ENCODE peak calls at places on chromosomes 2 and 18, in five cellular contexts. One of them, this sample, is unnamed.

GRCh38 chr18:5237083-5237722 is 40.1 kb upstream of the AKAIN1 start:
- DNase-seq in CD4-positive, alpha-beta memory T cell: no peak
- DNase-seq in small intestine: no peak
- DNase-seq in mucosa of descending colon: no peak
- DNase-seq in psoas muscle: peak; percentile 48
- DNase-seq in this sample: no peak

GRCh38 chr2:38375711-38376345 is 1.2 kb downstream of the ATL2 start:
- DNase-seq in CD4-positive, alpha-beta memory T cell: no peak
- DNase-seq in small intestine: peak; percentile 15
- DNase-seq in mucosa of descending colon: no peak
- DNase-seq in psoas muscle: peak; percentile 74
- DNase-seq in this sample: peak; percentile 74

GRCh38 chr2:181311841-181312240 is 145.3 kb upstream of the ITGA4 start:
- DNase-seq in CD4-positive, alpha-beta memory T cell: no peak
- DNase-seq in small intestine: no peak
- DNase-seq in mucosa of descending colon: no peak
- DNase-seq in psoas muscle: no peak
- DNase-seq in this sample: no peak

GRCh38 chr2:147546109-147546508 is 298.7 kb upstream of the ACVR2A start:
- DNase-seq in CD4-positive, alpha-beta memory T cell: no peak
- DNase-seq in small intestine: no peak
- DNase-seq in mucosa of descending colon: no peak
- DNase-seq in psoas muscle: no peak
- DNase-seq in this sample: no peak

GRCh38 chr18:3329471-3329870 is 67.5 kb downstream of the MYL12B start:
- DNase-seq in CD4-positive, alpha-beta memory T cell: no peak
- DNase-seq in small intestine: no peak
- DNase-seq in mucosa of descending colon: no peak
- DNase-seq in psoas muscle: no peak
- DNase-seq in this sample: no peak

GRCh38 chr18:55275042-55275897 is 312.7 kb downstream of the TCF4 start:
- DNase-seq in CD4-positive, alpha-beta memory T cell: no peak
- DNase-seq in small intestine: peak; percentile 13
- DNase-seq in mucosa of descending colon: no peak
- DNase-seq in psoas muscle: peak; percentile 87
- DNase-seq in this sample: no peak

GRCh38 chr2:39728941-39729351 is 50.1 kb downstream of the THUMPD2 start:
- DNase-seq in CD4-positive, alpha-beta memory T cell: no peak
- DNase-seq in small intestine: peak; percentile 15
- DNase-seq in mucosa of descending colon: peak; percentile 31
- DNase-seq in psoas muscle: peak; percentile 49
- DNase-seq in this sample: peak; percentile 53

GRCh38 chr18:25164837-25165791 is 186.9 kb downstream of the ZNF521 start:
- DNase-seq in CD4-positive, alpha-beta memory T cell: no peak
- DNase-seq in small intestine: peak; percentile 3
- DNase-seq in mucosa of descending colon: no peak
- DNase-seq in psoas muscle: no peak
- DNase-seq in this sample: no peak

GRCh38 chr2:28643911-28644334 is 107.7 kb upstream of the PPP1CB start:
- DNase-seq in CD4-positive, alpha-beta memory T cell: no peak
- DNase-seq in small intestine: peak; percentile 86
- DNase-seq in mucosa of descending colon: peak; percentile 49
- DNase-seq in psoas muscle: no peak
- DNase-seq in this sample: no peak

GRCh38 chr2:193521523-193521922 is 1326.8 kb upstream of the TMEFF2 start:
- DNase-seq in CD4-positive, alpha-beta memory T cell: no peak
- DNase-seq in small intestine: peak; percentile 28
- DNase-seq in mucosa of descending colon: no peak
- DNase-seq in psoas muscle: no peak
- DNase-seq in this sample: no peak

GRCh38 chr18:54558609-54559585 is 32.1 kb upstream of the DYNAP start:
- DNase-seq in CD4-positive, alpha-beta memory T cell: no peak
- DNase-seq in small intestine: peak; percentile 44
- DNase-seq in mucosa of descending colon: no peak
- DNase-seq in psoas muscle: no peak
- DNase-seq in this sample: no peak

DNA sequence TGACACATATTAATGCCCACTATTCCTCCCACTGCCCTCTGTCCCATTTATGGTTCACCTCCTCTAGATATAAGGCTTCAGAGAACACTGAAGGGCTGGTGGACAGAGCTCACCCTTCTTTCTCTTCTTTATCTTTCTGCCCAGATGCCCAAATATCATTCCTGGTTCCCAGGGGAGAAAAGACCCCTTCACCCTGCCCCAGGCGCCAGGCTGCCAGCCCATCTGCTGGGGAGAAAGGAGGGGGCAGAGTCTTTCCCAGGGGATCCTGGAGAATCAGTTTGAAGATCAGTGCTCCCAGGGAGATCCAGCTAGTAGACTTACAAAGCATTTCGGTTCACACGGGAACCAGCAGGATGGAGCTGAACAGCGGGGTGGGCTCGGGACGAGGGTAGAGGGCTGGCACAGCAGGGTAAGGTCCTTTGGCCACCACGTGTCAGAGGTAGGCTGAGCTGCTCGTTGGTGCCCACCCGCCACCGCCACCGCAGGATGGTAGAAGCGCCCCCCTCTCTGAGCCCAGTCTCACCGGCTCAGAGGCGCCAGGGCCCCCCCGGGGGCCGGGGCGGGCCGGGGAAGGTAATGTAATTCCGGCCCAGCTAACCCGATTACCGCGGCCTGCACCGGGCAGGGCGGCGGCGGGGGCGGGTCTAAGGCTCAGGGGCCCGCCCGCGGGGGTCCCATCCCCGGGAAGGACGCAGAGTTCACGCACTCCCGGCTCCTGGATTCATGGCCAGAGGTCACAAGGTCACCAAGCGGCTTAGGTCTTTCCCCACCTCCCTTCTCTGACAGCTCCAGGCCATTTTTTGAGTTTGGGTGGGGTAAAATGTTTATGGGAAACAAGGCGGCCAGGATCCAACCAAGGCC is 1.3 kb upstream of the TLX2 start:
- DNase-seq in CD4-positive, alpha-beta memory T cell: no peak
- DNase-seq in small intestine: no peak
- DNase-seq in mucosa of descending colon: no peak
- DNase-seq in psoas muscle: no peak
- DNase-seq in this sample: no peak
- H3K4me1 ChIP-seq in CD4-positive, alpha-beta memory T cell: peaks cover 42% of the 10 kb centered on the region
- H3K4me1 ChIP-seq in small intestine: peaks cover 12% of the 10 kb centered on the region
- H3K4me1 ChIP-seq in mucosa of descending colon: peaks cover 32% of the 10 kb centered on the region
- H3K4me1 ChIP-seq in psoas muscle: peaks cover 21% of the 10 kb centered on the region
- H3K4me1 ChIP-seq in this sample: peaks cover 36% of the 10 kb centered on the region

GRCh38 chr2:3661149-3661660 is 3.2 kb downstream of the ALLC start:
- DNase-seq in CD4-positive, alpha-beta memory T cell: no peak
- DNase-seq in small intestine: no peak
- DNase-seq in mucosa of descending colon: no peak
- DNase-seq in psoas muscle: no peak
- DNase-seq in this sample: no peak
- H3K4me1 ChIP-seq in CD4-positive, alpha-beta memory T cell: peaks cover 6% of the 10 kb centered on the region
- H3K4me1 ChIP-seq in small intestine: no peaks in the 10 kb centered on the region
- H3K4me1 ChIP-seq in mucosa of descending colon: no peaks in the 10 kb centered on the region
- H3K4me1 ChIP-seq in psoas muscle: no peaks in the 10 kb centered on the region
- H3K4me1 ChIP-seq in this sample: no peaks in the 10 kb centered on the region

GRCh38 chr2:173943139-173943538 is 22.0 kb downstream of the SP3 start:
- DNase-seq in CD4-positive, alpha-beta memory T cell: no peak
- DNase-seq in small intestine: no peak
- DNase-seq in mucosa of descending colon: no peak
- DNase-seq in psoas muscle: no peak
- DNase-seq in this sample: no peak
- H3K4me1 ChIP-seq in CD4-positive, alpha-beta memory T cell: peaks cover 94% of the 10 kb centered on the region
- H3K4me1 ChIP-seq in small intestine: peaks cover 27% of the 10 kb centered on the region
- H3K4me1 ChIP-seq in mucosa of descending colon: peaks cover 26% of the 10 kb centered on the region
- H3K4me1 ChIP-seq in psoas muscle: peaks cover 80% of the 10 kb centered on the region
- H3K4me1 ChIP-seq in this sample: peaks cover 53% of the 10 kb centered on the region

GRCh38 chr2:217853301-217853881 is 149.4 kb downstream of the TNS1 start:
- DNase-seq in CD4-positive, alpha-beta memory T cell: no peak
- DNase-seq in small intestine: no peak
- DNase-seq in mucosa of descending colon: no peak
- DNase-seq in psoas muscle: peak; percentile 87
- DNase-seq in this sample: no peak
- H3K4me1 ChIP-seq in CD4-positive, alpha-beta memory T cell: no peaks in the 10 kb centered on the region
- H3K4me1 ChIP-seq in small intestine: no peaks in the 10 kb centered on the region
- H3K4me1 ChIP-seq in mucosa of descending colon: peaks cover 2% of the 10 kb centered on the region
- H3K4me1 ChIP-seq in psoas muscle: peaks cover 82% of the 10 kb centered on the region
- H3K4me1 ChIP-seq in this sample: peaks cover 87% of the 10 kb centered on the region

GRCh38 chr18:59276047-59276446 is 2.8 kb upstream of the RAX start:
- DNase-seq in CD4-positive, alpha-beta memory T cell: no peak
- DNase-seq in small intestine: no peak
- DNase-seq in mucosa of descending colon: no peak
- DNase-seq in psoas muscle: no peak
- DNase-seq in this sample: no peak
- H3K4me1 ChIP-seq in CD4-positive, alpha-beta memory T cell: peaks cover 18% of the 10 kb centered on the region
- H3K4me1 ChIP-seq in small intestine: no peaks in the 10 kb centered on the region
- H3K4me1 ChIP-seq in mucosa of descending colon: peaks cover 6% of the 10 kb centered on the region
- H3K4me1 ChIP-seq in psoas muscle: peaks cover 5% of the 10 kb centered on the region
- H3K4me1 ChIP-seq in this sample: peaks cover 17% of the 10 kb centered on the region